ENCODE peak calls at places on chromosomes 6 and 20, in eight cellular contexts. E is suprapubic skin, C is tibial nerve, D is A549, Q is stomach, L is ovary, F is sigmoid colon, P is K562. Y is an unnamed sample.

GRCh38 chr20:51734876-51735499 is 33.2 kb downstream of the ATP9A start:
- DNase-seq in E (no peak), C (no peak), D (no peak), Q (no peak), L (no peak), F (no peak), P (no peak), Y (no peak)

GRCh38 chr6:21082091-21082490 is 511.5 kb upstream of the SOX4 start:
- DNase-seq in E (no peak), C (no peak), D (no peak), Q (no peak), L (no peak), F (no peak), P (no peak), Y (no peak)

GRCh38 chr20:48581167-48581566 is 246.6 kb downstream of the PREX1 start:
- DNase-seq in E (no peak), C (no peak), D (no peak), Q (no peak), L (no peak), F (peak), P (no peak), Y (no peak)

GRCh38 chr6:163311830-163312229 is 102.7 kb upstream of the QKI start:
- DNase-seq in E (no peak), C (no peak), D (peak), Q (no peak), L (no peak), F (no peak), P (no peak), Y (no peak)

GRCh38 chr6:4947716-4948115 is 56.1 kb downstream of the RPP40 start:
- DNase-seq in E (no peak), C (no peak), D (no peak), Q (no peak), L (no peak), F (no peak), P (no peak), Y (no peak)

GRCh38 chr6:14474816-14475215 is 357.2 kb downstream of the CD83 start:
- DNase-seq in E (no peak), C (no peak), D (no peak), Q (no peak), L (no peak), F (no peak), P (peak), Y (no peak)

GRCh38 chr20:34522969-34523871 is 7.0 kb downstream of the DYNLRB1 start:
- DNase-seq in E (no peak), C (no peak), D (peak), Q (peak), L (peak), F (no peak), P (peak), Y (peak)

GRCh38 chr20:61026731-61027130 is 225.3 kb upstream of the CDH4 start:
- DNase-seq in E (no peak), C (no peak), D (no peak), Q (no peak), L (no peak), F (no peak), P (no peak), Y (no peak)

GRCh38 chr6:130760006-130760405 is 67.2 kb upstream of the SMLR1 start:
- DNase-seq in E (no peak), C (no peak), D (no peak), Q (no peak), L (no peak), F (no peak), P (no peak), Y (no peak)

GRCh38 chr20:23753194-23753548 is 2.4 kb upstream of the CST1 start:
- DNase-seq in E (no peak), C (no peak), D (no peak), Q (no peak), L (no peak), F (no peak), P (no peak), Y (peak)

GRCh38 chr6:112150363-112150762 is 63.0 kb downstream of the FAM229B start:
- DNase-seq in E (no peak), C (no peak), D (no peak), Q (no peak), L (no peak), F (peak), P (no peak), Y (no peak)

GRCh38 chr20:53875452-53875851 is 194.9 kb downstream of the BCAS1 start:
- DNase-seq in E (no peak), C (no peak), D (no peak), Q (peak), L (no peak), F (no peak), P (peak), Y (no peak)

GRCh38 chr6:43258807-43259686 is 15.8 kb downstream of the TTBK1 start:
- DNase-seq in E (no peak), C (no peak), D (no peak), Q (no peak), L (no peak), F (no peak), P (no peak), Y (no peak)

GRCh38 chr20:9677224-9677623 is 161.7 kb downstream of the PAK5 start:
- DNase-seq in E (no peak), C (no peak), D (no peak), Q (no peak), L (no peak), F (no peak), P (no peak), Y (no peak)

GRCh38 chr20:59027746-59028320 is 4.3 kb downstream of the ATP5F1E start:
- DNase-seq in E (no peak), C (no peak), D (no peak), Q (no peak), L (no peak), F (no peak), P (no peak), Y (no peak)

GRCh38 chr6:45222380-45222779 is 105.8 kb upstream of the RUNX2 start:
- DNase-seq in E (no peak), C (no peak), D (no peak), Q (no peak), L (no peak), F (no peak), P (no peak), Y (no peak)

GRCh38 chr6:147869223-147869600 is 360.7 kb downstream of the SAMD5 start:
- DNase-seq in E (no peak), C (no peak), D (no peak), Q (no peak), L (no peak), F (no peak), P (no peak), Y (no peak)

GRCh38 chr20:11687546-11688292 is 230.0 kb upstream of the BTBD3 start:
- DNase-seq in E (no peak), C (no peak), D (peak), Q (no peak), L (no peak), F (no peak), P (no peak), Y (no peak)
- H3K4me3 ChIP-seq in E (no peak), C (no peak), D (peak), Q (peak), L (no peak), F (no peak), P (no peak), Y (no peak)

DNA sequence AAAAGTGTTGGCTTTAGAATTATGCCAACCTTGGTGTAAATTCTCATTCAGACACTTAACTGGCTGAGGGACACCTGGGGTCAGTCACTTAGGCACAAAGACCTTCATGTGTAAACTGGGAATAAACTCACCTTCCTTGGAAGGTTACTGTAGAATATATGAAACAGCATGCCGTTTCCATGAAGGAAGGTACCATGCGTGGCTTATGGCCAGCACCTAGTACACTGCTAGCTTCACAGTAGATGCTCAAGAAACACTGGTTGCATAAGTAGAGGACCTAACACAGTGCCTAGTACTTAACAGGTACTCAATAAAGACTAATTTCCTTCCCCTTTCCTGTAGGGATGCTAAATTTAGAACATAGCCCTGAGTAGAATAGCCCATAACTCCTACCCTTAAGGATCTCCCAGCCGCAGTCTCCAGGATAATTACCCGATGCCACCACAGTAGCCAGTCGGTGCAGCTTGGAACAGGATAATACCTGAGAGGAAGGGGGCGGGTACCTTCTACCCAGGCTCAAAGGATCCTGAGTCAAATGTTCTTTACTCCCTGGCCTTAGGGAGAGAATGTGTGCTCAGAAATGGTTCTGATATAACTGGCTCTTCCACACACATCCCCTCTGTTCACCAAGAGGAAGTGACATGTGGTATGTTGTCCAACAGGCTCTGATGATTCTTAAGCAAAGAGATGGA is 3.6 kb downstream of the BCL2L1 start:
- DNase-seq in E (no peak), C (no peak), D (no peak), Q (peak), L (no peak), F (no peak), P (no peak), Y (no peak)
- TF ChIP-seq POLR2A in E (no peak), C (peak), D (no peak), Q (no peak), L (no peak), F (no peak), P (no peak), Y (no peak)

GRCh38 chr6:39217177-39217864 is 12.0 kb downstream of the KCNK5 start:
- DNase-seq in E (no peak), C (no peak), D (peak), Q (peak), L (no peak), F (no peak), P (no peak), Y (no peak)
- TF ChIP-seq EP300 in E (no peak), C (no peak), D (no peak), Q (no peak), L (no peak), F (no peak), P (no peak), Y (no peak)

GRCh38 chr20:37311710-37312355 is 22.4 kb downstream of the MANBAL start:
- DNase-seq in E (peak), C (no peak), D (no peak), Q (no peak), L (no peak), F (peak), P (no peak), Y (no peak)
- H3K4me3 ChIP-seq in E (no peak), C (no peak), D (no peak), Q (no peak), L (no peak), F (no peak), P (no peak), Y (no peak)

GRCh38 chr20:2840138-2840966 is at the start of the genes PCED1A and VPS16:
- DNase-seq in E (peak), C (peak), D (peak), Q (peak), L (peak), F (peak), P (peak), Y (peak)
- TF ChIP-seq POLR2A in E (no peak), C (peak), D (peak), Q (no peak), L (peak), F (peak), P (peak), Y (no peak)

GRCh38 chr6:170128346-170128745 is 162.5 kb downstream of the DLL1 start:
- DNase-seq in E (peak), C (no peak), D (no peak), Q (peak), L (no peak), F (peak), P (no peak), Y (no peak)
- TF ChIP-seq EP300 in E (no peak), C (no peak), D (no peak), Q (no peak), L (no peak), F (no peak), P (no peak), Y (no peak)

DNA sequence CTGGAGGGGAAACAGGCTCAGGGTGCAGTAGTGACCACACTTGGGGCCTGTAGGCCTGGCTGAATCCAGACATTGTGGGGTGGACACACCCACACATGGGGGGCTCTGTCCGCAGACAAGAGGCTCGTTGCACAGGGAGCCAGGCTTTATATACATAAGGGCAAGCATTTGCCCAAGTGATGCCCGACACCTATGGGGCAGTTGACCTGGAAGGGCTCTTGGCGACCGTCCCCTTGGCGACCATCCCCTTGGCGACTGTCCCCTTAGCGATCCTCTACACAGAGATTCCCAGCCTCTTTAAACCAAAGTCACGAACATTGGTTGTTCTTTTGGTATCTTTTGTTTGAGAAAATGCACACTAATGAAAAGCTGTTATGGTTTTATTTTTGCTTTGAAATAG is 2.7 kb downstream of the TOX2 start:
- DNase-seq in E (no peak), C (no peak), D (no peak), Q (no peak), L (no peak), F (no peak), P (no peak), Y (no peak)
- H3K4me3 ChIP-seq in E (no peak), C (no peak), D (no peak), Q (no peak), L (no peak), F (no peak), P (no peak), Y (no peak)

GRCh38 chr20:64037199-64037497 is 1.2 kb downstream of the C20orf204 start:
- DNase-seq in E (no peak), C (no peak), D (no peak), Q (no peak), L (no peak), F (no peak), P (no peak), Y (no peak)
- TF ChIP-seq POLR2A in E (no peak), C (no peak), D (no peak), Q (no peak), L (no peak), F (no peak), P (no peak), Y (no peak)

GRCh38 chr6:83822629-83823169 is 30.5 kb upstream of the RIPPLY2 start:
- DNase-seq in E (no peak), C (no peak), D (no peak), Q (no peak), L (no peak), F (no peak), P (no peak), Y (no peak)

GRCh38 chr6:83827050-83827449 is 26.1 kb upstream of the RIPPLY2 start:
- DNase-seq in E (no peak), C (no peak), D (no peak), Q (no peak), L (no peak), F (no peak), P (no peak), Y (no peak)

GRCh38 chr6:83824388-83824801 is 28.8 kb upstream of the RIPPLY2 start:
- DNase-seq in E (no peak), C (no peak), D (no peak), Q (peak), L (no peak), F (no peak), P (no peak), Y (no peak)

GRCh38 chr6:83824831-83825230 is 28.3 kb upstream of the RIPPLY2 start:
- DNase-seq in E (no peak), C (no peak), D (no peak), Q (no peak), L (no peak), F (no peak), P (no peak), Y (no peak)
- TF ChIP-seq EP300 in E (no peak), C (no peak), D (no peak), Q (no peak), L (no peak), F (no peak), P (no peak), Y (no peak)

GRCh38 chr20:650954-651353 is 2.0 kb downstream of the SRXN1 start:
- DNase-seq in E (no peak), C (no peak), D (no peak), Q (no peak), L (no peak), F (no peak), P (no peak), Y (no peak)
- H3K4me3 ChIP-seq in E (no peak), C (no peak), D (peak), Q (no peak), L (no peak), F (no peak), P (no peak), Y (no peak)

Y was measured in esophagus muscularis mucosa.